ENCODE peak calls at places on chromosomes 12 and 14, in eight cellular contexts. H, M, S, Y, K, E, L and B are unnamed samples.
A peak's percentile ranks its signal among the peaks of the same experiment; 100 is the strongest.

GRCh38 chr12:110548678-110549077 is 34.4 kb downstream of the PPTC7 start:
- DNase-seq in H (no peak), M (no peak), S (no peak), Y (no peak), K (no peak), E (no peak), L (no peak), B (no peak)

GRCh38 chr12:68317047-68317667 is 15.0 kb downstream of the MDM1 start:
- DNase-seq in H (peak; percentile 58), M (no peak), S (no peak), Y (no peak), K (peak; percentile 61), E (peak; percentile 57), L (peak; percentile 65), B (no peak)

GRCh38 chr12:101783150-101783549 is 43.9 kb upstream of the SYCP3 start:
- DNase-seq in H (no peak), M (no peak), S (no peak), Y (no peak), K (peak; percentile 80), E (no peak), L (no peak), B (no peak)

GRCh38 chr14:53472306-53472705 is 319.2 kb upstream of the DDHD1 start:
- DNase-seq in H (no peak), M (no peak), S (no peak), Y (no peak), K (no peak), E (no peak), L (no peak), B (no peak)

GRCh38 chr12:65318186-65318685 is 39.8 kb downstream of the MSRB3 start:
- DNase-seq in H (no peak), M (no peak), S (no peak), Y (no peak), K (peak; percentile 26), E (no peak), L (no peak), B (no peak)

GRCh38 chr14:54278087-54278486 is 118.7 kb upstream of the CDKN3 start:
- DNase-seq in H (no peak), M (no peak), S (no peak), Y (no peak), K (peak; percentile 45), E (no peak), L (no peak), B (no peak)

GRCh38 chr12:121568971-121569808 is 11.6 kb downstream of the KDM2B start:
- DNase-seq in H (no peak), M (no peak), S (no peak), Y (peak; percentile 26), K (no peak), E (no peak), L (no peak), B (no peak)

GRCh38 chr12:49549735-49550710 is 11.2 kb downstream of the KCNH3 start:
- DNase-seq in H (no peak), M (no peak), S (no peak), Y (no peak), K (no peak), E (no peak), L (no peak), B (no peak)

GRCh38 chr12:115403689-115404088 is 719.7 kb upstream of the TBX3 start:
- DNase-seq in H (no peak), M (no peak), S (no peak), Y (no peak), K (no peak), E (no peak), L (no peak), B (no peak)

GRCh38 chr14:92012121-92012748 is 27.6 kb downstream of the TRIP11 start:
- DNase-seq in H (no peak), M (no peak), S (no peak), Y (no peak), K (no peak), E (no peak), L (no peak), B (no peak)

GRCh38 chr12:93380480-93381121 is 2.9 kb downstream of the NUDT4 start:
- DNase-seq in H (no peak), M (no peak), S (no peak), Y (no peak), K (peak; percentile 21), E (peak; percentile 39), L (peak; percentile 63), B (no peak)

GRCh38 chr12:26198742-26199141 is 3.4 kb downstream of the SSPN start:
- DNase-seq in H (no peak), M (no peak), S (no peak), Y (peak; percentile 29), K (no peak), E (no peak), L (peak; percentile 78), B (no peak)

GRCh38 chr12:101407438-101408345 is at the start of gene ARL1:
- DNase-seq in H (peak; percentile 92), M (peak; percentile 83), S (peak; percentile 95), Y (peak; percentile 90), K (peak; percentile 90), E (peak; percentile 86), L (peak; percentile 85), B (peak; percentile 93)

GRCh38 chr12:93198086-93198485 is 179.6 kb upstream of the NUDT4 start:
- DNase-seq in H (no peak), M (no peak), S (no peak), Y (no peak), K (no peak), E (no peak), L (peak; percentile 66), B (no peak)

GRCh38 chr12:132362966-132363660 is 33.7 kb upstream of the GALNT9 start:
- DNase-seq in H (no peak), M (peak; percentile 42), S (peak; percentile 61), Y (peak; percentile 5), K (no peak), E (no peak), L (no peak), B (no peak)

GRCh38 chr12:58314610-58315009 is 373.2 kb downstream of the ATP23 start:
- DNase-seq in H (no peak), M (no peak), S (no peak), Y (no peak), K (no peak), E (no peak), L (no peak), B (no peak)

GRCh38 chr14:101665478-101666078 is 95.9 kb upstream of the PPP2R5C start:
- DNase-seq in H (peak; percentile 39), M (no peak), S (no peak), Y (no peak), K (peak; percentile 48), E (peak; percentile 40), L (peak; percentile 85), B (no peak)

GRCh38 chr12:107405436-107405835 is 280.2 kb upstream of the PWP1 start:
- DNase-seq in H (no peak), M (no peak), S (no peak), Y (peak; percentile 44), K (no peak), E (no peak), L (no peak), B (no peak)

GRCh38 chr12:107399061-107399460 is 286.5 kb upstream of the PWP1 start:
- DNase-seq in H (no peak), M (no peak), S (no peak), Y (no peak), K (no peak), E (no peak), L (no peak), B (no peak)

GRCh38 chr12:107404981-107405380 is 280.6 kb upstream of the PWP1 start:
- DNase-seq in H (peak; percentile 20), M (no peak), S (no peak), Y (no peak), K (peak; percentile 70), E (peak; percentile 36), L (peak; percentile 74), B (no peak)

GRCh38 chr12:107400686-107401447 is 284.7 kb upstream of the PWP1 start:
- DNase-seq in H (no peak), M (no peak), S (no peak), Y (no peak), K (peak; percentile 85), E (no peak), L (no peak), B (no peak)

DNA sequence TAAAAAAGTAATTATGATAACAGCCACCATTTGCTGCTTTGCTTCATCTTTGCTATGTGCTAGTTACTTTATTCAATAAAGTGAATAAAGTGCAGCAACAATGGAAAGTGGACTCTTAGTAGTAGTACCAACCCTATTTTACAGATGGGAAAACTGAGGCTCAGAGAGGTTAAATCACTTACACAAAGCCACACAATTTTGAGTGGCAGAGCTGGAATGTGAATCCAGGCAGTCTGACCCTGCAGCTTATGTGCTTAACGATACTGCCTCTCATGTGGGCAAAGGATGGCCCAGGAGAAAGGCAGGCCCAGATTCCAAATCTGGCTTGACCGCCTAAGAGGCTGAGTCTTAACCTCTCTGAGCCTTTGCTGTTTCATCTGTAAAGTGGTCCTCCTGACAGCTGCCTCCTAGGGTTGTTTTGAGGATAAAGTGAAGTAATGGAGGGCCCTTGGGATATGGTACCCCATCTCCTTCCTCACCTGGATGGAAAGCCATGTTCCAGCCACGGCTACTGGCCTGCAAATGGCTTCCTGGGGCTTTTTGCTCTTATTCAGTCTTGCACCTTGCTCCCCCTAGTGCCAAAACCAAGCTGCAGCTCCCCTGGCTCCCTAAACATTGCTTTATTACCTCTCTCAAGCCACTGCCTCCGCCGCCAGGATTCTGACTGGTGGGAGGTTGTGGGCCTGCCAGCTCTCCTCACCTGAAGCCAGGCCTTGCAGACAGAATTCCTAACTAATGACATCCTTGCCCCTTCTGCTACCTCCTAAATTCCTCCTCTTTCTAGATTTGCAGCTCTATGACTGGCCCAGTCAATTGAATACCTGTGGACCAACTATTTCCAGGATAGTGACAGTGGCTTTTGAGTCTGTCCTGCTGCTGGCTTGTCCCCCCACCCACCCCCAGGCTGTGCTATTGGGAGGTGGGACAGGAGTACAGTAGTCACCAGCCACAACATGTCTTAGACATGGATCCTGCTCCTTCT is 283.3 kb upstream of the PWP1 start:
- DNase-seq in H (peak; percentile 72), M (no peak), S (no peak), Y (no peak), K (peak; percentile 82), E (peak; percentile 64), L (peak; percentile 89), B (peak; percentile 60)
- TF ChIP-seq CTCF in H (peak; percentile 75), M (peak; percentile 19), S (no peak), Y (peak; percentile 61), K (peak; percentile 85), E (peak; percentile 65), L (peak; percentile 90), B (peak; percentile 36)

GRCh38 chr12:56599041-56599440 is 31.1 kb downstream of the BAZ2A start:
- DNase-seq in H (no peak), M (no peak), S (no peak), Y (no peak), K (no peak), E (no peak), L (no peak), B (no peak)
- H3K36me3 ChIP-seq in H (peaks cover 65% of the 10 kb centered on the region), M (peaks cover 30% of the 10 kb centered on the region), S (peaks cover 73% of the 10 kb centered on the region), Y (peaks cover 92% of the 10 kb centered on the region), K (peaks cover 74% of the 10 kb centered on the region), E (peaks cover 28% of the 10 kb centered on the region), L (peaks cover 60% of the 10 kb centered on the region), B (peaks cover 62% of the 10 kb centered on the region)

DNA sequence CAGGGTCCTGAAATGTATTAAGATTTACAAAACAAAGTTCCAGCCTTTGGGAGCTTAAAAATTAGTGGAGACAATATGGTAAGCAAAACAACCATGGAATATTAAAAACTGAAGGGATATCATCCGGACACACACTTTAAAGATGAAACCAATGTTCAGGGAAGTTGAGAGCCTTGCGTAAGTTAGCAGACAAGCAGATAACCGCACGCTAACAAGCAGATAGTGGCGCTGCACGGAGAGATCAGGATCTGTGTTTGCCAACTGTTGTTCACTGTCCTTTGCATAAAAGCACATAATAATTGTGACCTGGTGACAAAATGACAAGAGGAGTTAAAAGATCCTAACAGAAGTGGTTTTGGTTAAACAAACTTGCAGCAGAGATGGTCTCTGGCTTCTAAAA is 14.3 kb upstream of the TMEM229B start:
- DNase-seq in H (no peak), M (no peak), S (no peak), Y (no peak), K (no peak), E (no peak), L (no peak), B (no peak)
- H3K27ac ChIP-seq in H (no peak overlapping the region), M (no peak overlapping the region), S (no peak overlapping the region), Y (no peak overlapping the region), K (no peak overlapping the region), E (no peak overlapping the region), L (no peak overlapping the region), B (no peak overlapping the region)

GRCh38 chr12:125346361-125346760 is 281.1 kb downstream of the AACS start:
- DNase-seq in H (no peak), M (no peak), S (no peak), Y (no peak), K (no peak), E (peak; percentile 41), L (peak; percentile 11), B (no peak)
- TF ChIP-seq CTCF in H (no peak), M (no peak), S (no peak), Y (peak; percentile 13), K (peak; percentile 32), E (peak; percentile 16), L (peak; percentile 28), B (no peak)